ENCODE peak calls at places on chromosomes 1 and 21, in seven cellular contexts. One of them, this sample, is unnamed. For H3K27me3, the result is how much of the 10 kb centered on the place peaks cover.

GRCh38 chr1:192559115-192560006 is 16.2 kb upstream of the RGS1 start:
- DNase-seq in endodermal cell: no peak
- DNase-seq in K562: no peak
- DNase-seq in ascending aorta: no peak
- DNase-seq in dorsolateral prefrontal cortex: no peak
- DNase-seq in fibroblast of lung: peak
- DNase-seq in HCT116: peak
- DNase-seq in this sample: peak

GRCh38 chr1:41379741-41380130 is 18.5 kb downstream of the FOXO6 start:
- DNase-seq in endodermal cell: no peak
- DNase-seq in K562: no peak
- DNase-seq in ascending aorta: peak
- DNase-seq in dorsolateral prefrontal cortex: no peak
- DNase-seq in fibroblast of lung: no peak
- DNase-seq in HCT116: no peak
- DNase-seq in this sample: no peak

GRCh38 chr1:168000656-168001055 is 63.8 kb upstream of the MPC2 start:
- DNase-seq in endodermal cell: no peak
- DNase-seq in K562: no peak
- DNase-seq in ascending aorta: no peak
- DNase-seq in dorsolateral prefrontal cortex: no peak
- DNase-seq in fibroblast of lung: no peak
- DNase-seq in HCT116: no peak
- DNase-seq in this sample: no peak

GRCh38 chr1:216617081-216617480 is 106.1 kb downstream of the ESRRG start:
- DNase-seq in endodermal cell: no peak
- DNase-seq in K562: no peak
- DNase-seq in ascending aorta: no peak
- DNase-seq in dorsolateral prefrontal cortex: no peak
- DNase-seq in fibroblast of lung: no peak
- DNase-seq in HCT116: no peak
- DNase-seq in this sample: no peak

GRCh38 chr1:28540651-28541050 is 12.2 kb upstream of the TRNAU1AP start:
- DNase-seq in endodermal cell: peak
- DNase-seq in K562: peak
- DNase-seq in ascending aorta: no peak
- DNase-seq in dorsolateral prefrontal cortex: no peak
- DNase-seq in fibroblast of lung: no peak
- DNase-seq in HCT116: no peak
- DNase-seq in this sample: no peak

GRCh38 chr21:45594721-45595489 is 48.6 kb upstream of the PCBP3 start:
- DNase-seq in endodermal cell: no peak
- DNase-seq in K562: no peak
- DNase-seq in ascending aorta: no peak
- DNase-seq in dorsolateral prefrontal cortex: no peak
- DNase-seq in fibroblast of lung: no peak
- DNase-seq in HCT116: no peak
- DNase-seq in this sample: no peak

GRCh38 chr1:227796359-227796915 is 19.0 kb upstream of the PRSS38 start:
- DNase-seq in endodermal cell: peak
- DNase-seq in K562: no peak
- DNase-seq in ascending aorta: no peak
- DNase-seq in dorsolateral prefrontal cortex: no peak
- DNase-seq in fibroblast of lung: no peak
- DNase-seq in HCT116: no peak
- DNase-seq in this sample: no peak

GRCh38 chr1:30412241-30413110 is 310.9 kb downstream of the MATN1 start:
- DNase-seq in endodermal cell: peak
- DNase-seq in K562: no peak
- DNase-seq in ascending aorta: peak
- DNase-seq in dorsolateral prefrontal cortex: no peak
- DNase-seq in fibroblast of lung: peak
- DNase-seq in HCT116: no peak
- DNase-seq in this sample: no peak

GRCh38 chr1:24830680-24831272 is 85.5 kb downstream of the CLIC4 start:
- DNase-seq in endodermal cell: no peak
- DNase-seq in K562: peak
- DNase-seq in ascending aorta: no peak
- DNase-seq in dorsolateral prefrontal cortex: no peak
- DNase-seq in fibroblast of lung: peak
- DNase-seq in HCT116: peak
- DNase-seq in this sample: peak

GRCh38 chr1:151846062-151846568 is 6.5 kb upstream of the C2CD4D start:
- DNase-seq in endodermal cell: peak
- DNase-seq in K562: peak
- DNase-seq in ascending aorta: no peak
- DNase-seq in dorsolateral prefrontal cortex: no peak
- DNase-seq in fibroblast of lung: peak
- DNase-seq in HCT116: peak
- DNase-seq in this sample: no peak

GRCh38 chr21:29258626-29259335 is 39.9 kb upstream of the BACH1 start:
- DNase-seq in endodermal cell: no peak
- DNase-seq in K562: no peak
- DNase-seq in ascending aorta: no peak
- DNase-seq in dorsolateral prefrontal cortex: no peak
- DNase-seq in fibroblast of lung: peak
- DNase-seq in HCT116: no peak
- DNase-seq in this sample: peak

GRCh38 chr1:206700445-206701036 is 15.8 kb downstream of the MAPKAPK2 start:
- DNase-seq in endodermal cell: no peak
- DNase-seq in K562: no peak
- DNase-seq in ascending aorta: no peak
- DNase-seq in dorsolateral prefrontal cortex: no peak
- DNase-seq in fibroblast of lung: no peak
- DNase-seq in HCT116: no peak
- DNase-seq in this sample: peak

GRCh38 chr1:65264197-65264929 is 45.0 kb upstream of the DNAJC6 start:
- DNase-seq in endodermal cell: peak
- DNase-seq in K562: no peak
- DNase-seq in ascending aorta: no peak
- DNase-seq in dorsolateral prefrontal cortex: peak
- DNase-seq in fibroblast of lung: peak
- DNase-seq in HCT116: no peak
- DNase-seq in this sample: no peak

GRCh38 chr1:49408346-49408745 is 615.4 kb downstream of the AGBL4 start:
- DNase-seq in endodermal cell: no peak
- DNase-seq in K562: no peak
- DNase-seq in ascending aorta: no peak
- DNase-seq in dorsolateral prefrontal cortex: no peak
- DNase-seq in fibroblast of lung: no peak
- DNase-seq in HCT116: no peak
- DNase-seq in this sample: no peak

GRCh38 chr1:218584418-218585155 is 239.5 kb downstream of the TGFB2 start:
- DNase-seq in endodermal cell: no peak
- DNase-seq in K562: no peak
- DNase-seq in ascending aorta: no peak
- DNase-seq in dorsolateral prefrontal cortex: no peak
- DNase-seq in fibroblast of lung: peak
- DNase-seq in HCT116: peak
- DNase-seq in this sample: no peak

GRCh38 chr1:95013948-95014574 is 58.7 kb downstream of the ALG14 start:
- DNase-seq in endodermal cell: no peak
- DNase-seq in K562: no peak
- DNase-seq in ascending aorta: no peak
- DNase-seq in dorsolateral prefrontal cortex: no peak
- DNase-seq in fibroblast of lung: no peak
- DNase-seq in HCT116: no peak
- DNase-seq in this sample: no peak

GRCh38 chr1:24409535-24409934 is 4.0 kb downstream of the STPG1 start:
- DNase-seq in endodermal cell: no peak
- DNase-seq in K562: no peak
- DNase-seq in ascending aorta: no peak
- DNase-seq in dorsolateral prefrontal cortex: no peak
- DNase-seq in fibroblast of lung: peak
- DNase-seq in HCT116: no peak
- DNase-seq in this sample: peak

GRCh38 chr1:92774407-92774806 is 10.5 kb downstream of the EVI5 start:
- DNase-seq in endodermal cell: no peak
- DNase-seq in K562: no peak
- DNase-seq in ascending aorta: no peak
- DNase-seq in dorsolateral prefrontal cortex: no peak
- DNase-seq in fibroblast of lung: no peak
- DNase-seq in HCT116: no peak
- DNase-seq in this sample: no peak

GRCh38 chr1:173601588-173601987 is 1.3 kb downstream of the SLC9C2 start:
- DNase-seq in endodermal cell: no peak
- DNase-seq in K562: no peak
- DNase-seq in ascending aorta: no peak
- DNase-seq in dorsolateral prefrontal cortex: no peak
- DNase-seq in fibroblast of lung: no peak
- DNase-seq in HCT116: no peak
- DNase-seq in this sample: no peak

GRCh38 chr1:163307479-163308171 is 14.1 kb upstream of the NUF2 start:
- DNase-seq in endodermal cell: no peak
- DNase-seq in K562: no peak
- DNase-seq in ascending aorta: no peak
- DNase-seq in dorsolateral prefrontal cortex: no peak
- DNase-seq in fibroblast of lung: peak
- DNase-seq in HCT116: no peak
- DNase-seq in this sample: peak

GRCh38 chr1:109630081-109630880 is 10.6 kb downstream of the AMPD2 start:
- DNase-seq in endodermal cell: peak
- DNase-seq in K562: peak
- DNase-seq in ascending aorta: peak
- DNase-seq in dorsolateral prefrontal cortex: no peak
- DNase-seq in fibroblast of lung: no peak
- DNase-seq in HCT116: no peak
- DNase-seq in this sample: no peak

GRCh38 chr1:203507227-203507626 is 13.3 kb downstream of the OPTC start:
- DNase-seq in endodermal cell: no peak
- DNase-seq in K562: no peak
- DNase-seq in ascending aorta: no peak
- DNase-seq in dorsolateral prefrontal cortex: no peak
- DNase-seq in fibroblast of lung: no peak
- DNase-seq in HCT116: no peak
- DNase-seq in this sample: no peak

DNA sequence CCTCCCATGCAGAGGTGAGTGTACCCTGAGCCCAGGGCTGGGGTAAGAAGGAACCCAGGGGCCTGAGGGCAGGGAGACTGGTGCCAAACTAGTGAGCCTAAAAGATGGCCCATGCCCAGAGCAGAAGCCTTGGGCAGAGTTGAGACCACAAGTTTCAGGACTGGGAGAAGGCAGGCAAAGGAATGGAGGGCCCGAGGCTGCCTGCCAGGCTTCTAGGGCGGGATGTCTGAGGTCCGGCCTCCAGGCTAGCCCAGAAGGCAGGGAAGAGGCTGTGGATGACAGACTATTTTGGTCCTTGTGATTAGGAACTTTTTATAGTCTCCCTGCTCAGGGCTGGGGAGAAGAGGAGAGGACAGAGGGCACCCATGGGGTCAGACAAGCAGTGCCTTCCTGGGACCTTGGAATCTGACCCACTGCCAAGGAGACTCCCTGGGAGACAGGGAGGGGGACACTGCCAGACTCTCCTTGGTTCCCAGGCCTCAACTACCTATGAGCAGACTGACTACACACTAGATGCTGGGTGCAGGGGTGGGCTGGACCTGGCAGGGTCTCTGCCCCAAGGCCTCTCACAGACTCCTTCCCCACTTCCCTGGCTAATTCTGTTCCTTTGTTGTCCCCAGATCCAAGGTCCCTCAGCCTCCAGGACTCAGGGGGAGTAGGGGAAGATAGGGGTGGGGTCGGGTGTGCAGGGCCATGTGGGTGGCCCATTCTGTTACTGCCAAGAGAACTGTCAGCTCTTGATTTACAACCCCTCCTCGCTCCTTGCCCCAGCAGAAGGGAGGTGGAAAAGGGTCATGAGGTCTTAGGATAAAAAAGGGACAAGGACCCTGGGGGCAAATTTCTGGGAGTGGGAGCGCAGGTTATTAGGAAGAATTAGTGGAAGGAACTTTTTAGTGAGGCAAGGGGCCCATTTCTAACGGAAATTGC is 497 bp downstream of the FAM110D start:
- DNase-seq in endodermal cell: peak
- DNase-seq in K562: no peak
- DNase-seq in ascending aorta: no peak
- DNase-seq in dorsolateral prefrontal cortex: no peak
- DNase-seq in fibroblast of lung: no peak
- DNase-seq in HCT116: no peak
- DNase-seq in this sample: no peak
- H3K27me3 ChIP-seq in endodermal cell: half or more
- H3K27me3 ChIP-seq in K562: under half
- H3K27me3 ChIP-seq in ascending aorta: under half
- H3K27me3 ChIP-seq in dorsolateral prefrontal cortex: under half
- H3K27me3 ChIP-seq in fibroblast of lung: under half
- H3K27me3 ChIP-seq in HCT116: under half
- H3K27me3 ChIP-seq in this sample: under half

DNA sequence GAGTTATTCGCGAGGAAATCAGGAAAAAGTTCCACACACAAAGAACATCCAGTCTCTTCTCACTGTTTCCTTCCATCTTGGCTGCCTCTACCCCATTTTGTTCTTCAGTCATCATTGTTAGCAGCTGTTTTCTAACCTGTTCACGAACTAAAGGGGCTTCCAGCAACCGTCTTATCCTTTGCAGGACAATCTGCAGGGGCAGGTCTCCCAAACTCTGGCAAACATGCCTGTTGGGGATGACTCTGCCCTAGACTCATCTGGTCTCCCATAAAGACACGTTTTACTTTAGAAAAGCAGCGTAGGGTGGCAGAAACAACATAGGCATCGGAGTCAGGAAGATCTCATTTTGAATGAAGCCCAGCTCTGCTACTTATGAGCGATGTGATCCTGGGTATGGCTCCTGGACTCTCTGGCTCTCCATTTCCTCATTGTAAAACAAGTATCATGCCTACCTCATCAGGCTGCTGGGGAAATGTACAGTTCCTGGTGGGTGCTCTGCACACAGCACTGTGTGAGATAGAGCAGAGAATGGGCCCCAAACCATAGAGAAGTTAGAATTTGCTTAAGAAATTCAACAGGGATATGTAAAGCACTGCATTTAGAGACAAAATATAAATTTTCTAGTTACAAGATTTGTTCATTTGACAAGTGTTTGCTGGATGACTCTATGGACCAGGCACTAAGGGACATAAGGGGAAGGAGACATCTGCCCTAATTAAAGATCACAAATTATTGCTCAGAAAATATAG is 59.7 kb downstream of the MEF2D start:
- DNase-seq in endodermal cell: peak
- DNase-seq in K562: no peak
- DNase-seq in ascending aorta: no peak
- DNase-seq in dorsolateral prefrontal cortex: no peak
- DNase-seq in fibroblast of lung: no peak
- DNase-seq in HCT116: no peak
- DNase-seq in this sample: no peak
- H3K27me3 ChIP-seq in endodermal cell: half or more
- H3K27me3 ChIP-seq in K562: half or more
- H3K27me3 ChIP-seq in ascending aorta: under half
- H3K27me3 ChIP-seq in dorsolateral prefrontal cortex: under half
- H3K27me3 ChIP-seq in fibroblast of lung: half or more
- H3K27me3 ChIP-seq in HCT116: under half
- H3K27me3 ChIP-seq in this sample: half or more

GRCh38 chr1:111831153-111831552 is 75.5 kb downstream of the DDX20 start:
- DNase-seq in endodermal cell: no peak
- DNase-seq in K562: no peak
- DNase-seq in ascending aorta: no peak
- DNase-seq in dorsolateral prefrontal cortex: no peak
- DNase-seq in fibroblast of lung: no peak
- DNase-seq in HCT116: no peak
- DNase-seq in this sample: no peak
- H3K27me3 ChIP-seq in endodermal cell: under half
- H3K27me3 ChIP-seq in K562: under half
- H3K27me3 ChIP-seq in ascending aorta: under half
- H3K27me3 ChIP-seq in dorsolateral prefrontal cortex: under half
- H3K27me3 ChIP-seq in fibroblast of lung: under half
- H3K27me3 ChIP-seq in HCT116: half or more
- H3K27me3 ChIP-seq in this sample: under half

GRCh38 chr21:36538761-36539160 is 58.8 kb upstream of the CLDN14 start:
- DNase-seq in endodermal cell: no peak
- DNase-seq in K562: no peak
- DNase-seq in ascending aorta: no peak
- DNase-seq in dorsolateral prefrontal cortex: no peak
- DNase-seq in fibroblast of lung: no peak
- DNase-seq in HCT116: no peak
- DNase-seq in this sample: no peak
- H3K27me3 ChIP-seq in endodermal cell: under half
- H3K27me3 ChIP-seq in K562: half or more
- H3K27me3 ChIP-seq in ascending aorta: under half
- H3K27me3 ChIP-seq in dorsolateral prefrontal cortex: under half
- H3K27me3 ChIP-seq in fibroblast of lung: under half
- H3K27me3 ChIP-seq in HCT116: under half
- H3K27me3 ChIP-seq in this sample: under half

This sample was measured in AG04450.